ENCODE peak calls at places on chromosomes 1 and 21, in four cellular contexts. One of them, this sample, is unnamed.
A peak's percentile ranks its signal among the peaks of the same experiment; 100 is the strongest.

GRCh38 chr1:64013395-64013794 is 190.0 kb upstream of the UBE2U start:
- DNase-seq in heart left ventricle: no peak
- DNase-seq in A673: no peak
- DNase-seq in SK-N-SH: no peak
- DNase-seq in this sample: no peak

GRCh38 chr1:108644984-108645383 is 15.9 kb downstream of the HENMT1 start:
- DNase-seq in heart left ventricle: no peak
- DNase-seq in A673: no peak
- DNase-seq in SK-N-SH: no peak
- DNase-seq in this sample: peak; percentile 50

GRCh38 chr1:51421961-51422360 is 91.6 kb upstream of the TTC39A start:
- DNase-seq in heart left ventricle: no peak
- DNase-seq in A673: peak; percentile 79
- DNase-seq in SK-N-SH: peak; percentile 65
- DNase-seq in this sample: no peak

GRCh38 chr1:36306902-36307456 is 811 bp downstream of the SH3D21 start:
- DNase-seq in heart left ventricle: peak; percentile 94
- DNase-seq in A673: peak; percentile 95
- DNase-seq in SK-N-SH: peak; percentile 99
- DNase-seq in this sample: peak; percentile 98

GRCh38 chr1:204782118-204782700 is 88.5 kb upstream of the NFASC start:
- DNase-seq in heart left ventricle: no peak
- DNase-seq in A673: no peak
- DNase-seq in SK-N-SH: no peak
- DNase-seq in this sample: no peak

GRCh38 chr1:202806845-202807366 is 1.3 kb downstream of the KDM5B start:
- DNase-seq in heart left ventricle: no peak
- DNase-seq in A673: peak; percentile 50
- DNase-seq in SK-N-SH: no peak
- DNase-seq in this sample: peak; percentile 69

GRCh38 chr1:20212685-20213331 is 26.5 kb upstream of the PLA2G2C start:
- DNase-seq in heart left ventricle: peak; percentile 53
- DNase-seq in A673: peak; percentile 70
- DNase-seq in SK-N-SH: peak; percentile 82
- DNase-seq in this sample: peak; percentile 94

GRCh38 chr1:47752048-47752451 is 245.1 kb downstream of the TRABD2B start:
- DNase-seq in heart left ventricle: no peak
- DNase-seq in A673: no peak
- DNase-seq in SK-N-SH: no peak
- DNase-seq in this sample: peak; percentile 75

GRCh38 chr1:220045356-220046051 is 801 bp downstream of the EPRS1 start:
- DNase-seq in heart left ventricle: no peak
- DNase-seq in A673: peak; percentile 14
- DNase-seq in SK-N-SH: peak; percentile 22
- DNase-seq in this sample: no peak

GRCh38 chr1:184959626-184960025 is 14.7 kb downstream of the NIBAN1 start:
- DNase-seq in heart left ventricle: no peak
- DNase-seq in A673: no peak
- DNase-seq in SK-N-SH: no peak
- DNase-seq in this sample: no peak

GRCh38 chr21:37009740-37010341 is 3.3 kb downstream of the RIPPLY3 start:
- DNase-seq in heart left ventricle: peak; percentile 83
- DNase-seq in A673: peak; percentile 94
- DNase-seq in SK-N-SH: peak; percentile 91
- DNase-seq in this sample: peak; percentile 98

GRCh38 chr1:170586942-170587593 is 55.1 kb downstream of the GORAB start:
- DNase-seq in heart left ventricle: no peak
- DNase-seq in A673: no peak
- DNase-seq in SK-N-SH: no peak
- DNase-seq in this sample: no peak

GRCh38 chr1:69523032-69523431 is 44.7 kb upstream of the LRRC7 start:
- DNase-seq in heart left ventricle: no peak
- DNase-seq in A673: no peak
- DNase-seq in SK-N-SH: no peak
- DNase-seq in this sample: no peak

GRCh38 chr1:228367798-228368791 is 38.5 kb downstream of the TRIM11 start:
- DNase-seq in heart left ventricle: peak; percentile 40
- DNase-seq in A673: no peak
- DNase-seq in SK-N-SH: no peak
- DNase-seq in this sample: peak; percentile 68

GRCh38 chr21:39182484-39183271 is 573 bp downstream of the PSMG1 start:
- DNase-seq in heart left ventricle: no peak
- DNase-seq in A673: peak; percentile 25
- DNase-seq in SK-N-SH: no peak
- DNase-seq in this sample: no peak

GRCh38 chr1:117105003-117105402 is 16.5 kb downstream of the TRIM45 start:
- DNase-seq in heart left ventricle: no peak
- DNase-seq in A673: no peak
- DNase-seq in SK-N-SH: no peak
- DNase-seq in this sample: no peak

GRCh38 chr1:161182214-161182613 is 4.9 kb upstream of the B4GALT3 start:
- DNase-seq in heart left ventricle: peak; percentile 13
- DNase-seq in A673: no peak
- DNase-seq in SK-N-SH: no peak
- DNase-seq in this sample: no peak

GRCh38 chr1:233477359-233477758 is 136.5 kb upstream of the KCNK1 start:
- DNase-seq in heart left ventricle: no peak
- DNase-seq in A673: no peak
- DNase-seq in SK-N-SH: no peak
- DNase-seq in this sample: no peak

GRCh38 chr1:212212901-212213300 is 72.3 kb upstream of the PPP2R5A start:
- DNase-seq in heart left ventricle: no peak
- DNase-seq in A673: no peak
- DNase-seq in SK-N-SH: no peak
- DNase-seq in this sample: no peak

GRCh38 chr1:8370928-8371327 is 53.0 kb downstream of the SLC45A1 start:
- DNase-seq in heart left ventricle: peak; percentile 72
- DNase-seq in A673: peak; percentile 63
- DNase-seq in SK-N-SH: no peak
- DNase-seq in this sample: no peak

GRCh38 chr21:26469789-26470188 is 103.3 kb downstream of the CYYR1 start:
- DNase-seq in heart left ventricle: peak; percentile 27
- DNase-seq in A673: peak; percentile 48
- DNase-seq in SK-N-SH: no peak
- DNase-seq in this sample: no peak

GRCh38 chr1:101846820-101847219 is 149.9 kb downstream of the OLFM3 start:
- DNase-seq in heart left ventricle: no peak
- DNase-seq in A673: peak; percentile 86
- DNase-seq in SK-N-SH: peak; percentile 9
- DNase-seq in this sample: peak; percentile 77

GRCh38 chr1:208233978-208234377 is 10.2 kb downstream of the PLXNA2 start:
- DNase-seq in heart left ventricle: no peak
- DNase-seq in A673: no peak
- DNase-seq in SK-N-SH: no peak
- DNase-seq in this sample: no peak

GRCh38 chr1:218330043-218330623 is 15.0 kb upstream of the TGFB2 start:
- DNase-seq in heart left ventricle: no peak
- DNase-seq in A673: peak; percentile 49
- DNase-seq in SK-N-SH: peak; percentile 56
- DNase-seq in this sample: no peak

GRCh38 chr1:212669102-212669501 is 30.5 kb downstream of the BATF3 start:
- DNase-seq in heart left ventricle: no peak
- DNase-seq in A673: peak; percentile 59
- DNase-seq in SK-N-SH: peak; percentile 65
- DNase-seq in this sample: peak; percentile 74

GRCh38 chr1:154176341-154176740 is 15.6 kb downstream of the TPM3 start:
- DNase-seq in heart left ventricle: no peak
- DNase-seq in A673: peak; percentile 61
- DNase-seq in SK-N-SH: no peak
- DNase-seq in this sample: no peak

GRCh38 chr1:6209661-6210605 is 4.0 kb downstream of the RNF207 start:
- DNase-seq in heart left ventricle: no peak
- DNase-seq in A673: peak; percentile 48
- DNase-seq in SK-N-SH: peak; percentile 88
- DNase-seq in this sample: peak; percentile 83

GRCh38 chr1:62247391-62248168 is 52.9 kb downstream of the L1TD1 start:
- DNase-seq in heart left ventricle: no peak
- DNase-seq in A673: no peak
- DNase-seq in SK-N-SH: peak; percentile 66
- DNase-seq in this sample: peak; percentile 87

GRCh38 chr1:115193026-115193425 is 103.7 kb upstream of the TSPAN2 start:
- DNase-seq in heart left ventricle: no peak
- DNase-seq in A673: no peak
- DNase-seq in SK-N-SH: no peak
- DNase-seq in this sample: no peak

GRCh38 chr1:186420923-186421322 is 40.0 kb downstream of the PDC start:
- DNase-seq in heart left ventricle: no peak
- DNase-seq in A673: peak; percentile 35
- DNase-seq in SK-N-SH: no peak
- DNase-seq in this sample: no peak

GRCh38 chr1:1394116-1394515 is 5.0 kb downstream of the CCNL2 start:
- DNase-seq in heart left ventricle: no peak
- DNase-seq in A673: no peak
- DNase-seq in SK-N-SH: no peak
- DNase-seq in this sample: no peak

GRCh38 chr1:221356693-221357092 is 385.2 kb downstream of the DUSP10 start:
- DNase-seq in heart left ventricle: no peak
- DNase-seq in A673: no peak
- DNase-seq in SK-N-SH: no peak
- DNase-seq in this sample: no peak
- TF ChIP-seq CTCF in heart left ventricle: no peak
- TF ChIP-seq CTCF in A673: no peak
- TF ChIP-seq CTCF in SK-N-SH: peak; percentile 36
- TF ChIP-seq CTCF in this sample: peak; percentile 65

GRCh38 chr1:214767221-214767620 is 164.2 kb downstream of the CENPF start:
- DNase-seq in heart left ventricle: no peak
- DNase-seq in A673: no peak
- DNase-seq in SK-N-SH: no peak
- DNase-seq in this sample: no peak

GRCh38 chr1:214761030-214761429 is 158.0 kb downstream of the CENPF start:
- DNase-seq in heart left ventricle: no peak
- DNase-seq in A673: no peak
- DNase-seq in SK-N-SH: no peak
- DNase-seq in this sample: no peak

GRCh38 chr1:214762902-214763301 is 159.9 kb downstream of the CENPF start:
- DNase-seq in heart left ventricle: no peak
- DNase-seq in A673: no peak
- DNase-seq in SK-N-SH: no peak
- DNase-seq in this sample: no peak

DNA sequence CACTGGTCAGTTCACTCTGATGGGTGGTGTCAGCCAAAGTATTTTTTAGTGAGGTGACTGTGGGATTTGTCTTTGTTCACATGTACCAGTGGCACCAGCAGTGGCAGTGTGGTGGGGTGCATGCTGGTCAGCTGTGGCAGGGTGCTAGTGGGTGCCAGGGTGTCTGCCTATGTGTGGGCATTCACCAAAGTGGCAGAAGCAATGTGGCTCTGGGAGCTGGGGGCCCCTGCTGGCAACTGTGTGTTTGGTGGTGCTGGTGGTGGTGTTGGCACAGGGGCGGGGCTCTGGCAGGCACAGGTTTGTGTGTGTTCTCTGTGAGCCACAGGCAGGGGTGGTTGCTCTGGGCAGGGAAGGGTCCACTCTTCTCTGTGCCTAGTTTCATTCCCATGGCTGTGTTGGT is 161.5 kb downstream of the CENPF start:
- DNase-seq in heart left ventricle: no peak
- DNase-seq in A673: no peak
- DNase-seq in SK-N-SH: no peak
- DNase-seq in this sample: no peak
- H3K9me3 ChIP-seq in heart left ventricle: peaks cover 47% of the 10 kb centered on the region
- H3K9me3 ChIP-seq in A673: peaks cover 8% of the 10 kb centered on the region
- H3K9me3 ChIP-seq in SK-N-SH: peaks cover 13% of the 10 kb centered on the region
- H3K9me3 ChIP-seq in this sample: peaks cover 31% of the 10 kb centered on the region

GRCh38 chr1:57017717-57018116 is 51.9 kb upstream of the C8B start:
- DNase-seq in heart left ventricle: no peak
- DNase-seq in A673: peak; percentile 48
- DNase-seq in SK-N-SH: no peak
- DNase-seq in this sample: peak; percentile 77
- TF ChIP-seq CTCF in heart left ventricle: no peak
- TF ChIP-seq CTCF in A673: peak; percentile 75
- TF ChIP-seq CTCF in SK-N-SH: peak; percentile 51
- TF ChIP-seq CTCF in this sample: peak; percentile 85

DNA sequence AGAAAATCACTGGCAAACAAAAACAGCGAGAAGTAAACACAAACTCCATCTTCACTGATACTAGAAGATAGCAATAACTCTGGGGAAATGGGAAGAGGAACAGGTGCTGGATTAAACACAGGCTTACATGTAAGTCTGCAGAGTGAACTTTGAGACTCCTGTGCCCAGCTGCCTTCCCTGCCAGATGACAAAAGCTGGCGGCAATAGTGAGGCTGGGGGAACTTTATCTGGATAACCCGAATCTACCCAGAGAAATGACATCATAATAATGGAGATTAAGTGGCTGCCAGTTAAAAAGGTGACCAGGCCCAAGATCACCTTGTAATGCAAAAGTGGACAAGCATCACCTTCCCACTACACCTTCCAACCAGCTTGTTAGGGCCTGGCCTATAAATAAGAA is 184.5 kb downstream of the CHRM3 start:
- DNase-seq in heart left ventricle: no peak
- DNase-seq in A673: no peak
- DNase-seq in SK-N-SH: no peak
- DNase-seq in this sample: no peak
- H3K9me3 ChIP-seq in heart left ventricle: no peaks in the 10 kb centered on the region
- H3K9me3 ChIP-seq in A673: no peaks in the 10 kb centered on the region
- H3K9me3 ChIP-seq in SK-N-SH: no peaks in the 10 kb centered on the region
- H3K9me3 ChIP-seq in this sample: no peaks in the 10 kb centered on the region

GRCh38 chr1:79043506-79043905 is 37.0 kb upstream of the ADGRL4 start:
- DNase-seq in heart left ventricle: no peak
- DNase-seq in A673: peak; percentile 14
- DNase-seq in SK-N-SH: no peak
- DNase-seq in this sample: no peak

GRCh38 chr1:79041666-79042065 is 35.1 kb upstream of the ADGRL4 start:
- DNase-seq in heart left ventricle: no peak
- DNase-seq in A673: peak; percentile 18
- DNase-seq in SK-N-SH: no peak
- DNase-seq in this sample: no peak

GRCh38 chr1:79042539-79042938 is 36.0 kb upstream of the ADGRL4 start:
- DNase-seq in heart left ventricle: no peak
- DNase-seq in A673: peak; percentile 17
- DNase-seq in SK-N-SH: no peak
- DNase-seq in this sample: no peak

GRCh38 chr1:79040424-79041089 is 34.0 kb upstream of the ADGRL4 start:
- DNase-seq in heart left ventricle: no peak
- DNase-seq in A673: peak; percentile 12
- DNase-seq in SK-N-SH: peak; percentile 8
- DNase-seq in this sample: no peak

DNA sequence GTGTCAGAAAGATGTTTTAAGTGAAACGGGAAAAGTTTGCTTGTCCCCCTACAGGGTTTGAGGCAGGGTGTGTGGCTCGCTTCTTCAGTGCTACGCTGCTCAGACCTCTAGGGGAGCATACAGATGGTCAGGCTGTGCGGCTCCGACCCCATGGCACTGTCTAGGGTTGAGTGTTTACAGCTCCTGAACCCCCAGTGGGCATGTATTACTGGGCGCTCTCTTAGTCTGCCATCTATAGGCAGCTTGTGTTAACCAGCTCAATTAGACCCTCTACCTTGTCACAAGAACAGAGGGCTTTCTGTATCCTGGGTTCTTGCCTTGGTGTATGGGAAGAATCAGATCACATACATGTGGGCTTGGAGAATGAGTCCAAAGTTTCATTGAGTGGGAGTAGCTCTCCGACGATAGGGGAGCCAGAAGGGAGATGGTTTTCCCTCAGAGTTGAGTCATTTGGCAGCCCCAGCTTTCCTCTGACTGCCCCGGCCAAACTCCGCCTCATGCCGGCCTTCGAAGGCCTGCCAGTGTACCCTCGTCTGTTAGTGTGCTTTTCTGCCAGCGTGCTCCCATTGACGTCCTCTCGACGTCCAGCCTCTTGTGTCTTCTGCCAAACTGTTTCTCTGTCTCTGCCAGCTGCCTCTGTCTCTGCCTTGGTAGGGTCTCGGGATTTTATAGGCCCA is 38.6 kb upstream of the ADGRL4 start:
- DNase-seq in heart left ventricle: peak; percentile 24
- DNase-seq in A673: peak; percentile 35
- DNase-seq in SK-N-SH: no peak
- DNase-seq in this sample: peak; percentile 64
- TF ChIP-seq CTCF in heart left ventricle: no peak
- TF ChIP-seq CTCF in A673: peak; percentile 52
- TF ChIP-seq CTCF in SK-N-SH: no peak
- TF ChIP-seq CTCF in this sample: peak; percentile 63

This sample was measured in endodermal cell.